ENCODE peak calls at places on chromosome 1, in six cellular contexts. E is PC-3, Z is heart left ventricle, U is aorta, G is HepG2, F is Panc1. M is an unnamed sample.

GRCh38 chr1:186967659-186968394 is 139.1 kb downstream of the PLA2G4A start:
- ATAC-seq in E (peak; percentile 51), Z (no peak), U (no peak), G (no peak), F (no peak), M (no peak)

GRCh38 chr1:84174051-84174556 is 30.0 kb downstream of the PRKACB start:
- ATAC-seq in E (peak; percentile 99), Z (no peak), U (no peak), G (no peak), F (peak; percentile 96), M (no peak)

GRCh38 chr1:154819628-154820590 is 50.2 kb downstream of the KCNN3 start:
- ATAC-seq in E (peak; percentile 70), Z (no peak), U (no peak), G (peak; percentile 94), F (peak; percentile 72), M (peak; percentile 9)

GRCh38 chr1:24308365-24309015 is 10.7 kb upstream of the GRHL3 start:
- ATAC-seq in E (peak; percentile 63), Z (no peak), U (no peak), G (no peak), F (peak; percentile 44), M (no peak)

GRCh38 chr1:18957532-18958295 is 1.2 kb upstream of the IFFO2 start:
- ATAC-seq in E (no peak), Z (no peak), U (no peak), G (no peak), F (no peak), M (no peak)

GRCh38 chr1:78096976-78097375 is 51.2 kb downstream of the GIPC2 start:
- ATAC-seq in E (no peak), Z (peak; percentile 6), U (no peak), G (no peak), F (no peak), M (no peak)

GRCh38 chr1:14921057-14921456 is 232.5 kb upstream of the TMEM51 start:
- ATAC-seq in E (no peak), Z (peak; percentile 41), U (peak; percentile 51), G (peak; percentile 49), F (no peak), M (no peak)

GRCh38 chr1:85576256-85576641 is 4.3 kb upstream of the CCN1 start:
- ATAC-seq in E (no peak), Z (peak; percentile 2), U (no peak), G (no peak), F (no peak), M (no peak)

GRCh38 chr1:101238681-101239094 is 1.9 kb downstream of the S1PR1 start:
- ATAC-seq in E (peak; percentile 62), Z (peak; percentile 73), U (peak; percentile 89), G (peak; percentile 88), F (peak; percentile 86), M (peak; percentile 66)

GRCh38 chr1:8562881-8563865 is 245.3 kb downstream of the SLC45A1 start:
- ATAC-seq in E (peak; percentile 62), Z (peak; percentile 19), U (no peak), G (peak; percentile 62), F (peak; percentile 33), M (no peak)

GRCh38 chr1:234667891-234668576 is 58.1 kb upstream of the IRF2BP2 start:
- ATAC-seq in E (no peak), Z (no peak), U (no peak), G (no peak), F (no peak), M (no peak)

GRCh38 chr1:247324913-247325312 is 6.8 kb downstream of the ZNF496 start:
- ATAC-seq in E (no peak), Z (peak; percentile 11), U (no peak), G (peak; percentile 95), F (no peak), M (no peak)

GRCh38 chr1:7198664-7199063 is 413.4 kb downstream of the CAMTA1 start:
- ATAC-seq in E (no peak), Z (no peak), U (no peak), G (no peak), F (no peak), M (no peak)

GRCh38 chr1:239805042-239805441 is 286.6 kb upstream of the FMN2 start:
- ATAC-seq in E (no peak), Z (no peak), U (no peak), G (no peak), F (no peak), M (no peak)

GRCh38 chr1:2237773-2238172 is 9.7 kb downstream of the SKI start:
- ATAC-seq in E (peak; percentile 19), Z (no peak), U (no peak), G (peak; percentile 5), F (peak; percentile 58), M (no peak)

GRCh38 chr1:50985094-50985493 is 15.0 kb downstream of the CDKN2C start:
- ATAC-seq in E (no peak), Z (no peak), U (no peak), G (no peak), F (no peak), M (no peak)

GRCh38 chr1:27154469-27154990 is 395 bp downstream of the SLC9A1 start:
- ATAC-seq in E (peak; percentile 20), Z (no peak), U (peak; percentile 21), G (peak; percentile 16), F (peak; percentile 52), M (no peak)

GRCh38 chr1:61174060-61174788 is 91.9 kb downstream of the NFIA start:
- ATAC-seq in E (no peak), Z (peak; percentile 71), U (no peak), G (no peak), F (no peak), M (no peak)

GRCh38 chr1:15733726-15734226 is 2.3 kb upstream of the SLC25A34 start:
- ATAC-seq in E (no peak), Z (no peak), U (no peak), G (no peak), F (no peak), M (no peak)

DNA sequence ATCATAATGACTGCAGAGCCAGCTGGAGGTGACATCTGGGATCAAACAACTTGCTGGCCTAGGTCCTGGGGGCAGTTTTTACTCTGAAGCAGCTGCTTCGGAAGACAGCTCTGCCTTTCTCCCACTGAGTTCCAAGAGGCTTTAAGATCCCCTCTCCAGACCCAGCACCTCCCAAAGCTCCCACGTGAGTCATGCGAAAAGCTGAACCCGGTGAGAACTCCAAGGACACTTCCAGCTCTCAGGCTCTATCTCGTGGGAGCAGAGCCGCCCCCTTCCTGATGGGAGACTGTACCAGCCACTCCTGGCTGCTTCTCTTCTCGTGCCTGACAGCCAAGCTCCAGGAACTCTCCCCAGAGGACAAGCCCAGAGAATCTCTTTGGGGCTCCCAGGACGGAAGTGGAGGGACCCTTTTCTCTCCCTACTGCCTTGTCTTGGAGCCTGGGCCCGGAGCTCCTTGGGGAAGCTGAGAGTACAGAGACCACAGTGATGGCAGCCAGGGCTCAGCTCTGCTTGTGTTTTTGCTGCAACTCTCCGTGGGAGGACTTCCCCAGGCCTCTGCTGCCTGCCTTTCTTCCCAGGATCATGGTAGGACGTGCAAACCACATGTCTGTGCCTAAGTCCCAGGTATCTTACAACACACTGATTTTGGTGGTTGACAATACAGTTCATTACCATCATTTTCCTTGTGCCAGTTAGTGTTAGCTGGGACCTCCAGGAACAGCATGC is 40.6 kb downstream of the STUM start:
- ATAC-seq in E (no peak), Z (peak; percentile 46), U (no peak), G (no peak), F (no peak), M (peak; percentile 54)
- H3K27ac ChIP-seq in E (no peak overlapping the region), Z (peak overlapping the region; percentile 53), U (no peak overlapping the region), G (no peak overlapping the region), F (no peak overlapping the region), M (peak overlapping the region; percentile 55)

GRCh38 chr1:41319803-41320711 is 41.2 kb upstream of the FOXO6 start:
- ATAC-seq in E (no peak), Z (peak; percentile 94), U (peak; percentile 80), G (no peak), F (no peak), M (peak; percentile 50)
- H3K4me3 ChIP-seq in E (no peak overlapping the region), Z (no peak overlapping the region), U (no peak overlapping the region), G (no peak overlapping the region), F (no peak overlapping the region), M (no peak overlapping the region)

DNA sequence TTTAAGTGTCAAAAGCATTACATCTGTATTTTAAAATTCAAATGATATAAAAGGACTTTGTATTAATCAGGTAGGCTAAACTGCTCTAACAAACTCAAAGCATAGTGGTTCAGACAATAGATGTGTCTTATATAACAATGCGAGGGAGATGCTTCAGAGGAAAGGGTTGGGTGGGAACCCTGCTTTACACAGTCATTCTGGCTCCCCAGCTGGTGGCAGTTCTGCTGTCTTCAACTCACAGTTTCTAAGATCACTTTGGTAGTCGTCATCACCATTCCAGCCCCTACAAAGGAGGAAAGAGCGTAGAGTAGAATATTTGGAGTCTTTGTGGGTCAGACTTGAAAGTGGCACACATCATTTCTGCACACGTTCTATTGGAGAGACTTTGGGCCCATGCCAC is 4.2 kb downstream of the PTGFRN start:
- ATAC-seq in E (no peak), Z (no peak), U (no peak), G (no peak), F (no peak), M (no peak)
- H3K4me1 ChIP-seq in E (peaks cover 53% of the 10 kb centered on the region), Z (no peaks in the 10 kb centered on the region), U (no peaks in the 10 kb centered on the region), G (peaks cover 28% of the 10 kb centered on the region), F (no peaks in the 10 kb centered on the region), M (peaks cover 28% of the 10 kb centered on the region)

DNA sequence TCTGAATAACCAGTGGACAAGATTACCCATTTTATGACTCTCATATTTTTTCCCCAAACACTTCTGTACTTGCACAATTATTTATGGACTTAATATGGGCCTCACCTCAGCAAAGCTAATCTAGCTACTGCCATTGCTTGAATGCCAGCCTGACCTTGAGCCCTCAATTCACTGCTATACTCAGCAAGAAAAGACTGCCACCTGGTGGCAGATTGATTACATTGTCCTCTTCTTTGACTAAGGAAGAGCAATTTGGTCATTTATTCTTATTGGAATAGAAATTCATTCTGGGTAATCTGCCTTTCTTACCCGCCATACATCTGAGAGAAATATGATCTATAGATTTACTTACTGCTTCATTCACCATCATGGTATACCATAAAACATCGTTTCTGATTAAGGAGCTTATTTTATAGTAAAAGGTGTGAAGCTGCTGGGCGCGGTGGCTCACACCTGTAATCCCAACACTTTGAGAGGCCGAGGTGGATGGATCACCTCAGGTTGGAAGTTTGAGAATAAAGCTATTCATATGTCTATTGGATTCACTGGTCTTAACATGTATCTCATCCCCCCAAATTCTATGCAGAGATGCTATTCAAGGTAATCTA is 32.9 kb upstream of the DIPK1A start:
- ATAC-seq in E (peak; percentile 65), Z (peak; percentile 90), U (peak; percentile 89), G (peak; percentile 82), F (peak; percentile 86), M (peak; percentile 83)
- H3K27ac ChIP-seq in E (no peak overlapping the region), Z (no peak overlapping the region), U (no peak overlapping the region), G (no peak overlapping the region), F (no peak overlapping the region), M (no peak overlapping the region)

GRCh38 chr1:47485817-47486216 is 48.0 kb downstream of the FOXD2 start:
- ATAC-seq in E (no peak), Z (no peak), U (no peak), G (no peak), F (no peak), M (no peak)

GRCh38 chr1:47487332-47487731 is 49.5 kb downstream of the FOXD2 start:
- ATAC-seq in E (no peak), Z (no peak), U (no peak), G (no peak), F (no peak), M (no peak)

GRCh38 chr1:47482783-47483182 is 44.9 kb downstream of the FOXD2 start:
- ATAC-seq in E (no peak), Z (no peak), U (no peak), G (no peak), F (no peak), M (no peak)

GRCh38 chr1:47481936-47482335 is 44.1 kb downstream of the FOXD2 start:
- ATAC-seq in E (no peak), Z (no peak), U (no peak), G (no peak), F (no peak), M (no peak)

GRCh38 chr1:47483651-47484050 is 45.8 kb downstream of the FOXD2 start:
- ATAC-seq in E (no peak), Z (no peak), U (no peak), G (no peak), F (no peak), M (no peak)
- H3K4me3 ChIP-seq in E (no peak overlapping the region), Z (no peak overlapping the region), U (no peak overlapping the region), G (no peak overlapping the region), F (no peak overlapping the region), M (no peak overlapping the region)